ENCODE peak calls at places on chromosomes 6 and 20, in eight cellular contexts. I, P, F, D, U, X, V and Q are unnamed samples.

GRCh38 chr20:58558483-58559367 is 43.5 kb upstream of the APCDD1L start:
- DNase-seq in U (no peak), I (no peak), P (no peak), F (no peak), D (no peak), V (no peak), X (no peak), Q (no peak)

GRCh38 chr6:135673671-135674309 is 176.2 kb upstream of the AHI1 start:
- DNase-seq in F (no peak), P (no peak), U (no peak), X (peak; percentile 79), I (no peak), D (no peak), V (no peak), Q (peak; percentile 35)

GRCh38 chr6:88916615-88917198 is 46.7 kb downstream of the RNGTT start:
- DNase-seq in X (no peak), I (no peak), V (no peak), P (no peak), D (no peak), F (no peak), U (peak; percentile 79), Q (no peak)

GRCh38 chr6:12947191-12947795 is 230.7 kb downstream of the PHACTR1 start:
- DNase-seq in F (no peak), U (no peak), I (no peak), V (peak; percentile 44), P (no peak), X (no peak), D (no peak), Q (no peak)

GRCh38 chr6:50977796-50978195 is 159.1 kb downstream of the TFAP2B start:
- DNase-seq in U (no peak), X (no peak), F (no peak), D (no peak), V (no peak), P (no peak), I (no peak), Q (no peak)

GRCh38 chr20:7399575-7399974 is 540.7 kb downstream of the HAO1 start:
- DNase-seq in U (no peak), D (no peak), V (no peak), X (no peak), F (no peak), I (no peak), P (no peak), Q (peak; percentile 4)

GRCh38 chr20:14997791-14998190 is 660.4 kb upstream of the FLRT3 start:
- DNase-seq in V (no peak), F (no peak), X (no peak), P (no peak), D (no peak), U (peak; percentile 87), I (no peak), Q (no peak)

GRCh38 chr6:22029169-22029568 is 267.7 kb downstream of the PRL start:
- DNase-seq in I (no peak), X (peak; percentile 16), V (peak; percentile 14), F (no peak), P (no peak), D (no peak), U (no peak), Q (no peak)

GRCh38 chr20:32918751-32919150 is 60.0 kb downstream of the EFCAB8 start:
- DNase-seq in I (no peak), D (no peak), U (no peak), P (no peak), X (no peak), F (no peak), V (no peak), Q (no peak)

GRCh38 chr6:111623046-111623718 is 17.5 kb upstream of the TRAF3IP2 start:
- DNase-seq in F (no peak), I (no peak), X (no peak), V (no peak), P (no peak), U (peak; percentile 94), D (no peak), Q (no peak)

GRCh38 chr6:22636450-22636849 is 67.1 kb downstream of the HDGFL1 start:
- DNase-seq in X (peak; percentile 26), D (no peak), U (no peak), F (no peak), I (no peak), V (peak; percentile 5), P (no peak), Q (no peak)

GRCh38 chr20:59820204-59821041 is 113.0 kb downstream of the SYCP2 start:
- DNase-seq in P (no peak), X (no peak), V (no peak), D (no peak), I (no peak), U (peak; percentile 66), F (no peak), Q (no peak)

GRCh38 chr20:41690702-41691101 is 72.5 kb upstream of the CHD6 start:
- DNase-seq in P (no peak), F (no peak), D (no peak), I (no peak), U (no peak), X (no peak), V (no peak), Q (no peak)

GRCh38 chr6:89082439-89082838 is 1.9 kb downstream of the PNRC1 start:
- DNase-seq in X (peak; percentile 28), F (no peak), D (no peak), P (no peak), U (peak; percentile 66), V (no peak), I (no peak), Q (no peak)

DNA sequence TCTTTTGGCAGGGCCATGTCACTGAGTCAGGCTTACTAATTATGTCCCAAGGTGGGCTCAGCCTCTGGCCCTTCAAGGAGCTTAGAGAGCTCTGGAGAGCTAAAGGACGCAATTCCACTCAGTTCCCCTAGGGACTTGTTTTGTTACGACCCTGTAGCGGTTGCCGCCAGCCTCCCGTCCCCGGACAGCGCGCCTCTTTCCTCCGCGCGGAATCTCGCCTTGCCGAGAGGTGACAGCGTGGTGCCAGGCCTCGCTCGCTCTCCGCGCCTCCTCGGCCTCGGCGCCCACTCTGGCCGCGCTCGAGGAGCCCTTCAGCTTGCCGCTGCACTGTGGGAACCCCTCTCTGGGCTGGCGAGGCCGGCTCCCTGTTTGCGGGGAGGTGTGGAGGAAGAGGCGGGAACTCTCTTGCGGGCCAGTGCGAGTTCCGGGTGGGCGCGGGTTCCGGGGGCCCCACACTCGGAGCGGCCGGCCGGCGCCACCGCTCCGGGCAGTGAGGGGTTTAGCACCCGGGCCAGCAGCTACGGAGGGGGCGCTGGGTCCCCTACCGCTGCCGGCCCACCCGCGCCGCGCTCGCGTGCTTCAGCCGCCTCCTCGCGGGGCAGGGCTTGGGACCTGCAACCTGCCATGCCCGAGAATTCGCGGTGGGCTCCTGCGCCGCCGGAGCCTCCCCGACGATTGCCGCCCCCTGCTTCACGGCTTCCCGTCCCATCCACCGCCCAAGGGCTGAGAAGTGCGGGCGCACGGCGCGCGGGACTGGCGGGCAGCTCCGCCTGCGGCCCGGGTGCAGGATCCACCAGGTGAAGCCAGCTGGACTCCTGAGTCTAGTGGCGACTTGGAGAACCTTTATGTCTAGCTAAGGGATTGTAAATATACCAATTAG is 9.9 kb upstream of the ZNF311 start:
- DNase-seq in D (no peak), X (no peak), U (peak; percentile 26), F (no peak), I (no peak), P (no peak), V (no peak), Q (no peak)
- H3K4me3 ChIP-seq in D (no peak overlapping the region), X (no peak overlapping the region), U (peak overlapping the region; percentile 46), F (no peak overlapping the region), I (peak overlapping the region; percentile 18), P (no peak overlapping the region), V (peak overlapping the region; percentile 41), Q (no peak overlapping the region)

DNA sequence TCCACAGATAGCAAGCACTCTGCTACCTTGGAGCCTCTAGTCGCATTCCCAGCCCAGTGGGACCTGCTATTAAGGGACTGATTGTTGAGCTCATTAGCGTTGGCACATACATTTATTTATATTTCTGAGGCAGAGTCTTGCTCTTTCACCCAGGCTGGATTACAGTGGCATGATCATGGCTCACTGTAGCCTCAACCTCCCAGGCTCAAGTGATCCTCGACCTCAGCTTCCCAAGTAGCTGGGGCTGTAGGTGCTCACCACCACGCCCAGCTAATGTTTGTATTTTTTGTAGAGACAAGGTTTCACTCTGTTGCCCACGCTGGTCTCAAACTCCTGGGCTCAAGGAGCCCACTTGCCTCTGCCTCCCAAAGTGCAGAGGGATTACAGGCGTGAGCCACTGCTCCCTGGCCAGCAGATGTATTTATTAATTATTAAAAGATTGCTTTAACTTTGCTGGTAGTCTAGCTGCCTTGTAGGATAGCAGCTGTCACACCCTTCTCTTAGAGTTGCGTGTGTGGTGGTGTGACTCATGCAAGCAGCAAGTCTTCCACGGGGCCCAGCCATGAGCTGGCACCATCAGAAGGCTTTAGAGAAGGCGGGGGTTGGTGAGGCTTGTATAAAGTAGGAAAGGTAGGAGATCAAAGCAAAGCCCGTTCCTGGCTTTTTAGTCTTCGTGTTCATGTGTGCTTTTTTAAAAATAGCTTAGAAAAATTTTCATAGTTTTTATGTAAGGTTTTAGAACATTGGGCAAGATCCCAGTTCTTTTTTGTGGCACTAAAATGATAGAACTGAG is 16.5 kb downstream of the ACTR5 start:
- DNase-seq in F (no peak), X (peak; percentile 93), U (peak; percentile 90), I (no peak), D (no peak), P (peak; percentile 82), V (peak; percentile 28), Q (peak; percentile 82)
- H3K36me3 ChIP-seq in F (peaks cover 36% of the 10 kb centered on the region), X (peaks cover 23% of the 10 kb centered on the region), U (peaks cover 11% of the 10 kb centered on the region), I (no peaks in the 10 kb centered on the region), D (peaks cover 44% of the 10 kb centered on the region), P (peaks cover 6% of the 10 kb centered on the region), V (peaks cover 4% of the 10 kb centered on the region), Q (peaks cover 11% of the 10 kb centered on the region)

GRCh38 chr6:31744422-31744821 is 4.6 kb downstream of the MSH5 start:
- DNase-seq in V (no peak), D (no peak), P (no peak), U (no peak), X (no peak), F (no peak), I (no peak), Q (no peak)

GRCh38 chr6:31739639-31740396 is at the start of gene MSH5:
- DNase-seq in V (peak; percentile 98), F (peak; percentile 90), X (peak; percentile 99), U (peak; percentile 99), P (peak; percentile 98), D (peak; percentile 99), I (peak; percentile 99), Q (peak; percentile 99)

GRCh38 chr6:31742894-31743293 is 3.1 kb downstream of the MSH5 start:
- DNase-seq in V (no peak), U (no peak), X (no peak), I (no peak), P (no peak), D (no peak), F (no peak), Q (no peak)

GRCh38 chr6:31740397-31741223 is 805 bp downstream of the MSH5 start:
- DNase-seq in F (no peak), D (no peak), X (no peak), I (peak; percentile 60), V (no peak), P (no peak), U (no peak), Q (no peak)

DNA sequence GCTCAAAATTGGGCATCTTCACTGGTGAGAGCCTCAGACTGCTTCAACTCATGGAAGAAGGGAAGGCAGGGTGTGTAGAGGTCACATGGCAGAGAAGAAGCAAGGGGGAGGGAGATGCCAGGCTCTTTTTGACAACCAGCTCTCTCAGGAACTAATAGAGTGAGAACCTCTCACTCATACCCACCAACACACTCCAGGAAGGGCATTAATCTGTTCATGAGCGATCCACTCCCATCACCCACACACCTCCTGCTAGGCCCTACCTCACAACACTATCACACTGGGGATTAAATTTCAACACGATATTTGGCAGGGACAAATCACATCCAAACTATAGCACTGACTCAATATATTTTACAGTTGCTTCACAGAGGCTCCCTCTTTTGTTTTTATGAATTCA is 2.0 kb downstream of the MSH5 start:
- DNase-seq in X (no peak), F (no peak), I (no peak), D (no peak), V (no peak), U (no peak), P (no peak), Q (no peak)
- H3K4me3 ChIP-seq in X (no peak overlapping the region), F (no peak overlapping the region), I (no peak overlapping the region), D (no peak overlapping the region), V (no peak overlapping the region), U (no peak overlapping the region), P (no peak overlapping the region), Q (no peak overlapping the region)

GRCh38 chr20:5187122-5187521 is 60.3 kb downstream of the CDS2 start:
- DNase-seq in V (no peak), U (no peak), I (no peak), P (no peak), X (no peak), D (no peak), F (no peak), Q (no peak)
- H3K36me3 ChIP-seq in V (peaks cover 11% of the 10 kb centered on the region), U (peaks cover 4% of the 10 kb centered on the region), I (no peaks in the 10 kb centered on the region), P (peaks cover 15% of the 10 kb centered on the region), X (peaks cover 41% of the 10 kb centered on the region), D (peaks cover 27% of the 10 kb centered on the region), F (peaks cover 22% of the 10 kb centered on the region), Q (peaks cover 32% of the 10 kb centered on the region)